ENCODE peak calls at places on chromosomes 4 and X, in five cellular contexts. J is GM03348; N is CD8-positive, alpha-beta memory T cell; S is kidney tubule cell; M is cardiac fibroblast. X is an unnamed sample.

GRCh38 chr4:118760493-118760892 is 75.3 kb downstream of the METTL14 start:
- DNase-seq in N (no peak), J (no peak), M (no peak), S (no peak), X (no peak)

GRCh38 chrX:115696039-115696438 is 135.1 kb downstream of the PLS3 start:
- DNase-seq in M (no peak), J (no peak), N (no peak), S (no peak), X (no peak)

GRCh38 chrX:11461181-11462001 is 168.2 kb downstream of the AMELX start:
- DNase-seq in M (peak; percentile 82), N (no peak), S (peak; percentile 40), J (peak; percentile 18), X (no peak)

GRCh38 chrX:86349115-86349514 is 200.9 kb downstream of the DACH2 start:
- DNase-seq in M (no peak), N (no peak), J (no peak), S (no peak), X (no peak)

GRCh38 chr4:15495621-15496020 is 25.9 kb downstream of the CC2D2A start:
- DNase-seq in M (no peak), N (no peak), S (no peak), J (no peak), X (no peak)

GRCh38 chr4:106746451-106746850 is 289.7 kb downstream of the DKK2 start:
- DNase-seq in M (no peak), S (no peak), N (no peak), J (peak; percentile 36), X (peak; percentile 51)

GRCh38 chr4:122960298-122960985 is 38.0 kb upstream of the NUDT6 start:
- DNase-seq in S (no peak), N (no peak), M (peak; percentile 32), J (no peak), X (no peak)

GRCh38 chr4:139331185-139331584 is 28.9 kb upstream of the NDUFC1 start:
- DNase-seq in N (no peak), J (peak; percentile 11), M (peak; percentile 12), S (peak; percentile 77), X (no peak)

GRCh38 chr4:88965053-88965452 is 91.9 kb downstream of the FAM13A start:
- DNase-seq in M (no peak), J (no peak), N (no peak), S (no peak), X (no peak)

GRCh38 chr4:6693274-6694176 is at the start of gene S100P:
- DNase-seq in N (no peak), J (no peak), S (no peak), M (peak; percentile 21), X (no peak)

GRCh38 chr4:142404191-142404611 is 441.9 kb downstream of the INPP4B start:
- DNase-seq in N (no peak), J (peak; percentile 44), S (peak; percentile 65), M (peak; percentile 63), X (no peak)

GRCh38 chrX:11555759-11556158 is 110.0 kb downstream of the ARHGAP6 start:
- DNase-seq in J (no peak), S (peak; percentile 48), N (no peak), M (peak; percentile 26), X (no peak)

GRCh38 chr4:77578145-77578544 is 27.5 kb upstream of the CXCL13 start:
- DNase-seq in M (no peak), N (no peak), J (no peak), S (no peak), X (no peak)

GRCh38 chr4:66252291-66252690 is 582.0 kb upstream of the EPHA5 start:
- DNase-seq in M (peak; percentile 15), S (no peak), J (no peak), N (no peak), X (no peak)

GRCh38 chr4:144709793-144710525 is 64.0 kb downstream of the HHIP start:
- DNase-seq in J (peak; percentile 24), N (no peak), M (peak; percentile 59), S (peak; percentile 97), X (no peak)

GRCh38 chr4:152500798-152501434 is 35.0 kb downstream of the FBXW7 start:
- DNase-seq in N (peak; percentile 69), M (peak; percentile 96), S (peak; percentile 81), J (peak; percentile 66), X (peak; percentile 69)

GRCh38 chr4:41257901-41258300 is 1.2 kb downstream of the UCHL1 start:
- DNase-seq in S (no peak), J (no peak), M (no peak), N (no peak), X (no peak)

GRCh38 chr4:87758278-87758677 is 41.1 kb upstream of the IBSP start:
- DNase-seq in S (no peak), M (no peak), J (no peak), N (no peak), X (no peak)

GRCh38 chr4:184310171-184310567 is 92.5 kb upstream of the ENPP6 start:
- DNase-seq in M (no peak), N (peak; percentile 36), S (no peak), J (no peak), X (no peak)

GRCh38 chr4:185896832-185897475 is 85.0 kb upstream of the SORBS2 start:
- DNase-seq in M (no peak), N (no peak), S (no peak), J (no peak), X (no peak)

GRCh38 chrX:148601034-148601433 is 100.6 kb downstream of the AFF2 start:
- DNase-seq in S (peak; percentile 6), N (no peak), M (peak; percentile 41), J (peak; percentile 30), X (no peak)

GRCh38 chrX:154396948-154397887 is 959 bp upstream of the RPL10 start:
- DNase-seq in J (peak; percentile 68), M (peak; percentile 65), N (peak; percentile 49), S (peak; percentile 79), X (no peak)

GRCh38 chr4:109266891-109267290 is 35.6 kb downstream of the COL25A1 start:
- DNase-seq in M (no peak), S (no peak), N (no peak), J (no peak), X (no peak)

GRCh38 chr4:2258091-2259035 is 3.5 kb downstream of the MXD4 start:
- DNase-seq in S (no peak), M (no peak), N (no peak), J (no peak), X (no peak)

GRCh38 chrX:141989134-141989533 is 85.4 kb downstream of the MAGEC1 start:
- DNase-seq in M (peak; percentile 1), S (no peak), N (no peak), J (no peak), X (no peak)